ENCODE peak calls at places on chromosomes 7 and 10, in eight cellular contexts. One of them, this sample, is unnamed.

GRCh38 chr10:97689637-97690036 is 2.6 kb upstream of the AVPI1 start:
- DNase-seq in WTC11: no peak
- DNase-seq in kidney epithelial cell: peak
- DNase-seq in H9: no peak
- DNase-seq in dorsolateral prefrontal cortex: no peak
- DNase-seq in tibial artery: peak
- DNase-seq in body of pancreas: peak
- DNase-seq in HFF-Myc: peak
- DNase-seq in this sample: peak

GRCh38 chr7:136997735-136998134 is 129.3 kb downstream of the CHRM2 start:
- DNase-seq in WTC11: no peak
- DNase-seq in kidney epithelial cell: no peak
- DNase-seq in H9: no peak
- DNase-seq in dorsolateral prefrontal cortex: no peak
- DNase-seq in tibial artery: no peak
- DNase-seq in body of pancreas: no peak
- DNase-seq in HFF-Myc: no peak
- DNase-seq in this sample: no peak

GRCh38 chr7:4745971-4746919 is 29.2 kb upstream of the AP5Z1 start:
- DNase-seq in WTC11: no peak
- DNase-seq in kidney epithelial cell: no peak
- DNase-seq in H9: no peak
- DNase-seq in dorsolateral prefrontal cortex: no peak
- DNase-seq in tibial artery: no peak
- DNase-seq in body of pancreas: peak
- DNase-seq in HFF-Myc: peak
- DNase-seq in this sample: no peak

GRCh38 chr7:99631311-99632109 is 14.8 kb downstream of the ZSCAN25 start:
- DNase-seq in WTC11: peak
- DNase-seq in kidney epithelial cell: peak
- DNase-seq in H9: peak
- DNase-seq in dorsolateral prefrontal cortex: no peak
- DNase-seq in tibial artery: no peak
- DNase-seq in body of pancreas: peak
- DNase-seq in HFF-Myc: no peak
- DNase-seq in this sample: no peak

GRCh38 chr10:110353244-110354119 is 48.8 kb upstream of the SMNDC1 start:
- DNase-seq in WTC11: peak
- DNase-seq in kidney epithelial cell: no peak
- DNase-seq in H9: peak
- DNase-seq in dorsolateral prefrontal cortex: no peak
- DNase-seq in tibial artery: no peak
- DNase-seq in body of pancreas: no peak
- DNase-seq in HFF-Myc: peak
- DNase-seq in this sample: no peak

GRCh38 chr10:97518601-97519043 is 19.9 kb downstream of the UBTD1 start:
- DNase-seq in WTC11: no peak
- DNase-seq in kidney epithelial cell: no peak
- DNase-seq in H9: no peak
- DNase-seq in dorsolateral prefrontal cortex: no peak
- DNase-seq in tibial artery: no peak
- DNase-seq in body of pancreas: no peak
- DNase-seq in HFF-Myc: no peak
- DNase-seq in this sample: no peak

GRCh38 chr7:151796091-151796870 is 80.6 kb downstream of the PRKAG2 start:
- DNase-seq in WTC11: no peak
- DNase-seq in kidney epithelial cell: no peak
- DNase-seq in H9: no peak
- DNase-seq in dorsolateral prefrontal cortex: peak
- DNase-seq in tibial artery: peak
- DNase-seq in body of pancreas: peak
- DNase-seq in HFF-Myc: no peak
- DNase-seq in this sample: no peak

GRCh38 chr7:30382607-30383006 is 96.0 kb downstream of the NOD1 start:
- DNase-seq in WTC11: no peak
- DNase-seq in kidney epithelial cell: no peak
- DNase-seq in H9: no peak
- DNase-seq in dorsolateral prefrontal cortex: no peak
- DNase-seq in tibial artery: no peak
- DNase-seq in body of pancreas: no peak
- DNase-seq in HFF-Myc: no peak
- DNase-seq in this sample: no peak

GRCh38 chr7:67616517-67616916 is 619.9 kb downstream of the TYW1 start:
- DNase-seq in WTC11: no peak
- DNase-seq in kidney epithelial cell: no peak
- DNase-seq in H9: no peak
- DNase-seq in dorsolateral prefrontal cortex: no peak
- DNase-seq in tibial artery: no peak
- DNase-seq in body of pancreas: no peak
- DNase-seq in HFF-Myc: no peak
- DNase-seq in this sample: no peak

GRCh38 chr10:19003341-19003740 is 45.3 kb upstream of the MALRD1 start:
- DNase-seq in WTC11: no peak
- DNase-seq in kidney epithelial cell: no peak
- DNase-seq in H9: no peak
- DNase-seq in dorsolateral prefrontal cortex: no peak
- DNase-seq in tibial artery: no peak
- DNase-seq in body of pancreas: no peak
- DNase-seq in HFF-Myc: no peak
- DNase-seq in this sample: no peak

GRCh38 chr7:50450691-50451051 is 521 bp upstream of the FIGNL1 start:
- DNase-seq in WTC11: peak
- DNase-seq in kidney epithelial cell: no peak
- DNase-seq in H9: no peak
- DNase-seq in dorsolateral prefrontal cortex: no peak
- DNase-seq in tibial artery: no peak
- DNase-seq in body of pancreas: peak
- DNase-seq in HFF-Myc: no peak
- DNase-seq in this sample: no peak

GRCh38 chr7:1695800-1696454 is 25.9 kb downstream of the ELFN1 start:
- DNase-seq in WTC11: no peak
- DNase-seq in kidney epithelial cell: no peak
- DNase-seq in H9: peak
- DNase-seq in dorsolateral prefrontal cortex: peak
- DNase-seq in tibial artery: no peak
- DNase-seq in body of pancreas: no peak
- DNase-seq in HFF-Myc: no peak
- DNase-seq in this sample: no peak

GRCh38 chr7:16318463-16318862 is 102.9 kb downstream of the CRPPA start:
- DNase-seq in WTC11: no peak
- DNase-seq in kidney epithelial cell: no peak
- DNase-seq in H9: no peak
- DNase-seq in dorsolateral prefrontal cortex: no peak
- DNase-seq in tibial artery: no peak
- DNase-seq in body of pancreas: no peak
- DNase-seq in HFF-Myc: no peak
- DNase-seq in this sample: no peak

GRCh38 chr10:14487511-14487909 is 156.8 kb upstream of the FRMD4A start:
- DNase-seq in WTC11: no peak
- DNase-seq in kidney epithelial cell: no peak
- DNase-seq in H9: no peak
- DNase-seq in dorsolateral prefrontal cortex: no peak
- DNase-seq in tibial artery: no peak
- DNase-seq in body of pancreas: no peak
- DNase-seq in HFF-Myc: no peak
- DNase-seq in this sample: peak

GRCh38 chr7:158407581-158408331 is 179.9 kb downstream of the PTPRN2 start:
- DNase-seq in WTC11: no peak
- DNase-seq in kidney epithelial cell: no peak
- DNase-seq in H9: no peak
- DNase-seq in dorsolateral prefrontal cortex: no peak
- DNase-seq in tibial artery: no peak
- DNase-seq in body of pancreas: no peak
- DNase-seq in HFF-Myc: no peak
- DNase-seq in this sample: no peak

GRCh38 chr7:116610210-116610609 is 61.8 kb upstream of the MET start:
- DNase-seq in WTC11: no peak
- DNase-seq in kidney epithelial cell: no peak
- DNase-seq in H9: no peak
- DNase-seq in dorsolateral prefrontal cortex: no peak
- DNase-seq in tibial artery: no peak
- DNase-seq in body of pancreas: no peak
- DNase-seq in HFF-Myc: no peak
- DNase-seq in this sample: peak

GRCh38 chr7:96596120-96596826 is 113.4 kb downstream of the SEM1 start:
- DNase-seq in WTC11: no peak
- DNase-seq in kidney epithelial cell: no peak
- DNase-seq in H9: no peak
- DNase-seq in dorsolateral prefrontal cortex: no peak
- DNase-seq in tibial artery: no peak
- DNase-seq in body of pancreas: peak
- DNase-seq in HFF-Myc: peak
- DNase-seq in this sample: peak

GRCh38 chr10:31940839-31941653 is 12.4 kb upstream of the ARHGAP12 start:
- DNase-seq in WTC11: no peak
- DNase-seq in kidney epithelial cell: peak
- DNase-seq in H9: no peak
- DNase-seq in dorsolateral prefrontal cortex: no peak
- DNase-seq in tibial artery: no peak
- DNase-seq in body of pancreas: peak
- DNase-seq in HFF-Myc: peak
- DNase-seq in this sample: peak

GRCh38 chr7:29854257-29854938 is 48.1 kb downstream of the WIPF3 start:
- DNase-seq in WTC11: no peak
- DNase-seq in kidney epithelial cell: no peak
- DNase-seq in H9: peak
- DNase-seq in dorsolateral prefrontal cortex: no peak
- DNase-seq in tibial artery: no peak
- DNase-seq in body of pancreas: no peak
- DNase-seq in HFF-Myc: no peak
- DNase-seq in this sample: no peak

GRCh38 chr10:113216068-113216467 is 266.0 kb downstream of the TCF7L2 start:
- DNase-seq in WTC11: no peak
- DNase-seq in kidney epithelial cell: no peak
- DNase-seq in H9: no peak
- DNase-seq in dorsolateral prefrontal cortex: no peak
- DNase-seq in tibial artery: no peak
- DNase-seq in body of pancreas: no peak
- DNase-seq in HFF-Myc: no peak
- DNase-seq in this sample: no peak
- TF ChIP-seq CTCF in WTC11: no peak
- TF ChIP-seq CTCF in kidney epithelial cell: peak
- TF ChIP-seq CTCF in H9: peak
- TF ChIP-seq CTCF in dorsolateral prefrontal cortex: no peak
- TF ChIP-seq CTCF in tibial artery: no peak
- TF ChIP-seq CTCF in body of pancreas: no peak
- TF ChIP-seq CTCF in HFF-Myc: peak
- TF ChIP-seq CTCF in this sample: no peak

GRCh38 chr10:128113026-128113425 is 13.2 kb downstream of the MKI67 start:
- DNase-seq in WTC11: no peak
- DNase-seq in kidney epithelial cell: no peak
- DNase-seq in H9: no peak
- DNase-seq in dorsolateral prefrontal cortex: no peak
- DNase-seq in tibial artery: no peak
- DNase-seq in body of pancreas: no peak
- DNase-seq in HFF-Myc: no peak
- DNase-seq in this sample: no peak

GRCh38 chr10:128115356-128115755 is 10.9 kb downstream of the MKI67 start:
- DNase-seq in WTC11: no peak
- DNase-seq in kidney epithelial cell: no peak
- DNase-seq in H9: no peak
- DNase-seq in dorsolateral prefrontal cortex: no peak
- DNase-seq in tibial artery: no peak
- DNase-seq in body of pancreas: no peak
- DNase-seq in HFF-Myc: no peak
- DNase-seq in this sample: no peak

GRCh38 chr10:128116187-128116586 is 10.0 kb downstream of the MKI67 start:
- DNase-seq in WTC11: no peak
- DNase-seq in kidney epithelial cell: no peak
- DNase-seq in H9: no peak
- DNase-seq in dorsolateral prefrontal cortex: no peak
- DNase-seq in tibial artery: no peak
- DNase-seq in body of pancreas: no peak
- DNase-seq in HFF-Myc: no peak
- DNase-seq in this sample: no peak

GRCh38 chr10:128121750-128122412 is 4.3 kb downstream of the MKI67 start:
- DNase-seq in WTC11: no peak
- DNase-seq in kidney epithelial cell: no peak
- DNase-seq in H9: no peak
- DNase-seq in dorsolateral prefrontal cortex: no peak
- DNase-seq in tibial artery: no peak
- DNase-seq in body of pancreas: no peak
- DNase-seq in HFF-Myc: no peak
- DNase-seq in this sample: no peak

DNA sequence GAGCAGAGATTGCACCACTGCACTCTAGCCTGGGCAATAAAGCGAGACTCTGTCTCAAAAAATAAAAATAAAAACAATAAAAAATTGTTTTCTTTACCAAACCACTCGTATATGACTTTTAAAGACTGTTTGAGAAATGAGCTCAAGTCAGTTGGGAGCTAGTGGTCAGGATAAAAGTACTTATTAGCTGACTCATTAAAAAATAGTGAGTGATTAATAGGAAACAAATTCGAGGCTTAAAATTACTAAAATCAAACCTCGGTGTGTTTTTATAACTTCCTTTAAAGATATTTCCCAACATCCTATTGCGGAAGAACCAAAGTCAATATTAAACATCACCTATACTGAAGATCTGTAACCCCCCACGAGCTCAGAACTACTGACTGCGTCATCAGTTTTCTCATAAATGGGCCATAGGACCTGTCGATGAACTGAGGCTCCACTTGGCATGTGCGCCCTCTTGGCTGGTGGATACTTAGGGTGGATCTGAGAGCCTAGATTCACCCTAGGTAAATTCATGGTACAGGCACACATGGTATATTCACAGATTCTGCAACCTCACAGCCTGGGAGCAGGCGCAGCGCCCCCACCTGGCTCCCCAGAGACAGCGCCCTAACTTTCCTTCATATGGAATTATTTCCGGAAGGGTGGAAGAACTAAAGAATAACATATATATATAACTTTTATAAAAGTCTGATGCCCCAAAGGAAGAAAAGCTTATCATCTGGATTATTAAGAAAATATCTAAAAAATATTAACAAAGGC is 9.2 kb downstream of the MKI67 start:
- DNase-seq in WTC11: peak
- DNase-seq in kidney epithelial cell: no peak
- DNase-seq in H9: no peak
- DNase-seq in dorsolateral prefrontal cortex: no peak
- DNase-seq in tibial artery: no peak
- DNase-seq in body of pancreas: no peak
- DNase-seq in HFF-Myc: no peak
- DNase-seq in this sample: no peak
- TF ChIP-seq CTCF in WTC11: peak
- TF ChIP-seq CTCF in kidney epithelial cell: peak
- TF ChIP-seq CTCF in H9: peak
- TF ChIP-seq CTCF in dorsolateral prefrontal cortex: no peak
- TF ChIP-seq CTCF in tibial artery: no peak
- TF ChIP-seq CTCF in body of pancreas: no peak
- TF ChIP-seq CTCF in HFF-Myc: peak
- TF ChIP-seq CTCF in this sample: peak

GRCh38 chr10:23530079-23530478 is 91.2 kb downstream of the OTUD1 start:
- DNase-seq in WTC11: no peak
- DNase-seq in kidney epithelial cell: no peak
- DNase-seq in H9: no peak
- DNase-seq in dorsolateral prefrontal cortex: no peak
- DNase-seq in tibial artery: no peak
- DNase-seq in body of pancreas: no peak
- DNase-seq in HFF-Myc: no peak
- DNase-seq in this sample: no peak
- TF ChIP-seq CTCF in WTC11: no peak
- TF ChIP-seq CTCF in kidney epithelial cell: peak
- TF ChIP-seq CTCF in H9: no peak
- TF ChIP-seq CTCF in dorsolateral prefrontal cortex: peak
- TF ChIP-seq CTCF in tibial artery: no peak
- TF ChIP-seq CTCF in body of pancreas: peak
- TF ChIP-seq CTCF in HFF-Myc: no peak
- TF ChIP-seq CTCF in this sample: peak

GRCh38 chr10:9735731-9736130 is 1281.9 kb upstream of the CELF2 start:
- DNase-seq in WTC11: no peak
- DNase-seq in kidney epithelial cell: no peak
- DNase-seq in H9: no peak
- DNase-seq in dorsolateral prefrontal cortex: no peak
- DNase-seq in tibial artery: no peak
- DNase-seq in body of pancreas: no peak
- DNase-seq in HFF-Myc: no peak
- DNase-seq in this sample: no peak
- TF ChIP-seq CTCF in WTC11: no peak
- TF ChIP-seq CTCF in kidney epithelial cell: no peak
- TF ChIP-seq CTCF in H9: no peak
- TF ChIP-seq CTCF in dorsolateral prefrontal cortex: no peak
- TF ChIP-seq CTCF in tibial artery: no peak
- TF ChIP-seq CTCF in body of pancreas: no peak
- TF ChIP-seq CTCF in HFF-Myc: no peak
- TF ChIP-seq CTCF in this sample: no peak